ENCODE peak calls at places on chromosomes 6 and 20, in nine cellular contexts. H, L, B, D, U, O, N, E and P are unnamed samples.

GRCh38 chr6:169253745-169254238 is at the start of gene THBS2:
- DNase-seq in D (peak; percentile 83), B (no peak), O (no peak), N (peak; percentile 36), E (no peak), H (no peak), U (peak; percentile 64), L (no peak), P (no peak)

GRCh38 chr6:81253821-81254220 is 498.7 kb downstream of the TENT5A start:
- DNase-seq in E (no peak), D (no peak), L (no peak), H (no peak), O (no peak), U (no peak), B (no peak), N (no peak), P (no peak)

GRCh38 chr20:31560094-31560899 is 44.8 kb upstream of the ID1 start:
- DNase-seq in H (peak; percentile 83), O (peak; percentile 40), B (peak; percentile 35), N (peak; percentile 44), L (peak; percentile 65), D (peak; percentile 89), E (peak; percentile 71), U (peak; percentile 90), P (peak; percentile 58)

GRCh38 chr20:45972500-45973183 is 639 bp upstream of the ZNF335 start:
- DNase-seq in O (peak; percentile 98), H (no peak), N (no peak), E (no peak), U (no peak), D (no peak), L (no peak), B (no peak), P (no peak)

GRCh38 chr6:73177221-73177944 is 47.9 kb downstream of the KHDC1L start:
- DNase-seq in O (no peak), D (no peak), B (no peak), E (no peak), N (peak; percentile 19), U (no peak), L (no peak), H (no peak), P (no peak)

GRCh38 chr6:113813207-113813606 is 43.9 kb upstream of the MARCKS start:
- DNase-seq in N (no peak), U (peak; percentile 86), O (no peak), D (peak; percentile 39), H (no peak), L (no peak), B (no peak), E (no peak), P (no peak)

GRCh38 chr6:23414204-23414501 is 711.9 kb upstream of the NRSN1 start:
- DNase-seq in O (no peak), D (peak; percentile 70), B (no peak), H (no peak), L (no peak), E (no peak), N (no peak), U (peak; percentile 73), P (no peak)

GRCh38 chr20:31485450-31486339 is 10.6 kb downstream of the REM1 start:
- DNase-seq in U (peak; percentile 81), N (no peak), L (no peak), H (no peak), B (no peak), O (no peak), D (peak; percentile 36), E (no peak), P (no peak)

GRCh38 chr20:43287637-43288036 is 97.9 kb upstream of the PTPRT start:
- DNase-seq in B (no peak), U (no peak), E (no peak), N (no peak), O (no peak), H (no peak), L (no peak), D (no peak), P (no peak)

GRCh38 chr6:43845646-43846045 is 75.6 kb downstream of the VEGFA start:
- DNase-seq in N (no peak), D (no peak), L (no peak), H (no peak), B (no peak), E (no peak), O (no peak), U (no peak), P (no peak)

GRCh38 chr6:112302154-112302553 is 45.0 kb upstream of the RFPL4B start:
- DNase-seq in N (no peak), U (no peak), B (no peak), E (no peak), L (no peak), O (no peak), D (no peak), H (no peak), P (no peak)

GRCh38 chr6:142481466-142481865 is 179.7 kb downstream of the ADGRG6 start:
- DNase-seq in H (no peak), D (no peak), U (no peak), E (no peak), B (no peak), O (no peak), N (no peak), L (no peak), P (no peak)

GRCh38 chr6:81439417-81439816 is 313.1 kb downstream of the TENT5A start:
- DNase-seq in E (no peak), N (no peak), B (no peak), H (no peak), U (no peak), L (no peak), D (no peak), O (no peak), P (no peak)

GRCh38 chr6:21900730-21901129 is 307.2 kb downstream of the SOX4 start:
- DNase-seq in H (no peak), L (no peak), B (peak; percentile 16), U (peak; percentile 81), D (peak; percentile 53), E (no peak), O (no peak), N (no peak), P (no peak)

GRCh38 chr6:45689926-45690615 is 312.3 kb upstream of the SUPT3H start:
- DNase-seq in N (no peak), H (no peak), O (no peak), E (no peak), B (no peak), L (no peak), U (no peak), D (no peak), P (no peak)

GRCh38 chr20:62938105-62938888 is at the start of gene GID8:
- DNase-seq in L (no peak), B (peak; percentile 46), O (peak; percentile 46), U (peak; percentile 76), N (no peak), H (peak; percentile 46), E (no peak), D (peak; percentile 46), P (peak; percentile 50)

GRCh38 chr20:59837623-59838394 is 95.6 kb downstream of the SYCP2 start:
- DNase-seq in U (no peak), O (no peak), E (no peak), B (no peak), D (no peak), N (no peak), H (no peak), L (no peak), P (no peak)

GRCh38 chr6:166997768-166998255 is 1.4 kb upstream of the CEP43 start:
- DNase-seq in E (peak; percentile 10), U (peak; percentile 87), B (peak; percentile 16), N (peak; percentile 11), D (peak; percentile 65), O (peak; percentile 69), H (peak; percentile 54), L (no peak), P (no peak)

GRCh38 chr6:37244430-37245310 is 12.9 kb upstream of the TBC1D22B start:
- DNase-seq in H (no peak), L (no peak), U (peak; percentile 99), B (peak; percentile 76), E (no peak), O (peak; percentile 81), D (peak; percentile 100), N (peak; percentile 31), P (no peak)

GRCh38 chr20:36818831-36819230 is 45.3 kb upstream of the DSN1 start:
- DNase-seq in O (no peak), B (no peak), N (no peak), D (no peak), L (no peak), U (no peak), E (no peak), H (no peak), P (no peak)

GRCh38 chr6:71979911-71980310 is 93.6 kb downstream of the RIMS1 start:
- DNase-seq in U (no peak), H (no peak), B (no peak), E (no peak), D (no peak), O (no peak), N (no peak), L (no peak), P (no peak)

GRCh38 chr20:10653593-10654288 is 20.1 kb downstream of the JAG1 start:
- DNase-seq in N (peak; percentile 50), B (no peak), D (peak; percentile 72), U (peak; percentile 87), H (no peak), O (no peak), E (no peak), L (no peak), P (no peak)

GRCh38 chr6:84445074-84445473 is 217.6 kb upstream of the CEP162 start:
- DNase-seq in B (no peak), U (no peak), H (no peak), L (no peak), E (no peak), N (no peak), D (no peak), O (no peak), P (no peak)

GRCh38 chr6:33161354-33162320 is 30.6 kb downstream of the COL11A2 start:
- DNase-seq in D (peak; percentile 49), B (peak; percentile 66), N (peak; percentile 57), U (peak; percentile 87), H (peak; percentile 82), L (peak; percentile 77), E (peak; percentile 80), O (peak; percentile 76), P (peak; percentile 91)